ENCODE peak calls at places on chromosomes 12 and 14, in four cellular contexts. One of them, this sample, is unnamed.
A peak's percentile ranks its signal among the peaks of the same experiment; 100 is the strongest.

GRCh38 chr12:57591567-57592325 is 754 bp downstream of the PIP4K2C start:
- DNase-seq in HL-60: peak; percentile 4
- DNase-seq in K562: peak; percentile 54
- DNase-seq in A549: no peak
- DNase-seq in this sample: peak; percentile 54

GRCh38 chr12:132320767-132321211 is 8.6 kb downstream of the GALNT9 start:
- DNase-seq in A549: no peak
- DNase-seq in HL-60: no peak
- DNase-seq in K562: no peak
- DNase-seq in this sample: no peak

GRCh38 chr12:60174476-60174875 is 578.6 kb downstream of the SLC16A7 start:
- DNase-seq in A549: no peak
- DNase-seq in HL-60: no peak
- DNase-seq in K562: no peak
- DNase-seq in this sample: no peak

GRCh38 chr14:22265319-22266140 is 323.5 kb downstream of the DAD1 start:
- DNase-seq in HL-60: no peak
- DNase-seq in A549: no peak
- DNase-seq in K562: no peak
- DNase-seq in this sample: no peak

GRCh38 chr12:66059670-66060069 is 70.9 kb downstream of the LLPH start:
- DNase-seq in HL-60: no peak
- DNase-seq in K562: no peak
- DNase-seq in A549: no peak
- DNase-seq in this sample: no peak

GRCh38 chr12:78671295-78671694 is 193.3 kb upstream of the SYT1 start:
- DNase-seq in HL-60: no peak
- DNase-seq in K562: no peak
- DNase-seq in A549: peak; percentile 62
- DNase-seq in this sample: peak; percentile 70

GRCh38 chr14:106200539-106201310 is 674.3 kb downstream of the TMEM121 start:
- DNase-seq in A549: no peak
- DNase-seq in HL-60: no peak
- DNase-seq in K562: no peak
- DNase-seq in this sample: no peak

GRCh38 chr12:122871851-122872785 is 23.8 kb downstream of the VPS37B start:
- DNase-seq in A549: peak; percentile 44
- DNase-seq in K562: no peak
- DNase-seq in HL-60: peak; percentile 86
- DNase-seq in this sample: peak; percentile 94

GRCh38 chr14:58637040-58637390 is 747 bp upstream of the DACT1 start:
- DNase-seq in HL-60: no peak
- DNase-seq in K562: no peak
- DNase-seq in A549: peak; percentile 50
- DNase-seq in this sample: peak; percentile 52

GRCh38 chr12:130097798-130098255 is 64.4 kb upstream of the FZD10 start:
- DNase-seq in A549: no peak
- DNase-seq in HL-60: no peak
- DNase-seq in K562: no peak
- DNase-seq in this sample: no peak

DNA sequence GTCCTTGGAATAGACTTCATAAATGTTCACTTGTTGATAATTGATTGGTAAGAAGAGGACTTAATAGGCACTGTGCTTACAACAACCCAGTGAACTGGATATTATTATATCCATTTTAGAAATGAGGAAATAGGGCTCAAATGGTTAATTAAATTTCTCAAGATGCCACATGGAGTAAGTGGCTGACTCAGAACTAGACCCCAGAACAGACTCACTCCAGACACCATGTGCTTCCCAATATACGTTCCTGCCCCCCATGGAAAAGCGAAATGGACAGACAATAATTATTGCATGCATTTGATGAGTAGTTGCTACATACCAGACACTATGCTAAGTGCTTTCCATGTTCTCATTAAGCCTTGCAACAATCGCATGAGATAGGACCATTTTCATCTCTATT is 895 bp upstream of the ANKS1B start:
- DNase-seq in A549: no peak
- DNase-seq in HL-60: no peak
- DNase-seq in K562: no peak
- DNase-seq in this sample: no peak
- H3K4me3 ChIP-seq in A549: peak overlapping the region; percentile 52
- H3K4me3 ChIP-seq in HL-60: no peak overlapping the region
- H3K4me3 ChIP-seq in K562: no peak overlapping the region
- H3K4me3 ChIP-seq in this sample: no peak overlapping the region

GRCh38 chr12:52054838-52055741 is 3.8 kb downstream of the NR4A1 start:
- DNase-seq in HL-60: no peak
- DNase-seq in K562: no peak
- DNase-seq in A549: peak; percentile 65
- DNase-seq in this sample: no peak
- H3K4me3 ChIP-seq in HL-60: no peak overlapping the region
- H3K4me3 ChIP-seq in K562: no peak overlapping the region
- H3K4me3 ChIP-seq in A549: no peak overlapping the region
- H3K4me3 ChIP-seq in this sample: no peak overlapping the region

DNA sequence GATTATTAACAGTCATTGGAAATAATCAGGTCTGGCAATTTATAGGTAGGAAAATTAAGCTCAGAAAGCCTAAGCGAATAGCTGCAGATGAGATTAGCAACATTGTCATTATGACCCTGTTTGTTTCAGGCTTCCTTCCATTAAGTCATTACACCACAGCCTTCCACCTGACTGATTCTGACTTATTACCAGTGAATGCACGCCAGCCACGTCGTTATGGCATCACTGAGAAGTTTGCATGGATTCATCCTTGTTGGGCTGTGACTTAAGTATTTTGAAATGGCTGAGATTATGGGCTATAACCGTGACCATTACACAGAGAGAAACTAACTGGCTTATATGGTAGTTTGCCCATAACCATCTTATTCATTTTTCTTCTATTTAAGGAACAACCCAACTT is 18.6 kb downstream of the RASSF8 start:
- DNase-seq in K562: no peak
- DNase-seq in A549: no peak
- DNase-seq in HL-60: no peak
- DNase-seq in this sample: no peak
- H3K4me3 ChIP-seq in K562: no peak overlapping the region
- H3K4me3 ChIP-seq in A549: no peak overlapping the region
- H3K4me3 ChIP-seq in HL-60: no peak overlapping the region
- H3K4me3 ChIP-seq in this sample: no peak overlapping the region

DNA sequence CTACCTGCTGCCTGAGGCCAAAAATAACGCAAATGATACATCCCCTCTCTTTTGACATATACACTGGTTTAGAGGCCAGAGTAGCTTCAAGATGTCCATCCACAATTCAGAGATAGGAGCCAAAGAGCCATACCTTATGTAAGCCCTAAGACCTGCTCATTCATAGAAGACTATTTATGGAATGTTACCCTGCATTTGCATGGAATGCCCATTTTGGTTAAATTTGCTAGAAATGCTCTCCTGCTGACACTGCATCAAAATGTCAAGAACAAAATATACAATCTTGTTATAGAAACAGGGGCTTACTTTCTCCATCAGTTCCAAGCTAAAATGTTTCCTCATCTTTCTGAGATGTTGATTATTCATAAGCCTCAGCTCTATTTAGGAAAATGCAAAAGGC is 183.3 kb upstream of the CDKN3 start:
- DNase-seq in K562: no peak
- DNase-seq in A549: no peak
- DNase-seq in HL-60: no peak
- DNase-seq in this sample: no peak
- H3K4me3 ChIP-seq in K562: no peak overlapping the region
- H3K4me3 ChIP-seq in A549: no peak overlapping the region
- H3K4me3 ChIP-seq in HL-60: no peak overlapping the region
- H3K4me3 ChIP-seq in this sample: no peak overlapping the region

GRCh38 chr14:102523200-102524025 is 13.8 kb upstream of the ANKRD9 start:
- DNase-seq in K562: no peak
- DNase-seq in A549: no peak
- DNase-seq in HL-60: no peak
- DNase-seq in this sample: no peak
- H3K4me3 ChIP-seq in K562: no peak overlapping the region
- H3K4me3 ChIP-seq in A549: no peak overlapping the region
- H3K4me3 ChIP-seq in HL-60: no peak overlapping the region
- H3K4me3 ChIP-seq in this sample: no peak overlapping the region